ENCODE peak calls at places on chromosome 22, in four cellular contexts. Q is HCT116, H is SK-N-SH, U is HepG2. R is an unnamed sample.
A peak's percentile ranks its signal among the peaks of the same experiment; 100 is the strongest.

GRCh38 chr22:36048911-36049677 is 20.5 kb upstream of the RBFOX2 start:
- DNase-seq in H (no peak), U (no peak), Q (no peak), R (peak; percentile 60)

GRCh38 chr22:41782316-41782715 is 18.2 kb upstream of the CCDC134 start:
- DNase-seq in Q (no peak), H (no peak), U (no peak), R (no peak)

GRCh38 chr22:44782286-44782830 is 30.0 kb downstream of the ARHGAP8 start:
- DNase-seq in H (no peak), Q (no peak), U (no peak), R (no peak)

GRCh38 chr22:49976439-49977175 is 16.0 kb downstream of the PIM3 start:
- DNase-seq in U (no peak), H (peak; percentile 28), Q (no peak), R (no peak)

GRCh38 chr22:31106651-31107205 is 640 bp downstream of the SELENOM start:
- DNase-seq in U (no peak), H (no peak), Q (no peak), R (no peak)

GRCh38 chr22:25627271-25627848 is 62.9 kb downstream of the GRK3 start:
- DNase-seq in H (peak; percentile 43), U (no peak), Q (no peak), R (no peak)

GRCh38 chr22:42444060-42444904 is 12.1 kb upstream of the NFAM1 start:
- DNase-seq in H (peak; percentile 90), U (peak; percentile 34), Q (peak; percentile 67), R (peak; percentile 88)

GRCh38 chr22:32827061-32827602 is 25.6 kb downstream of the TIMP3 start:
- DNase-seq in Q (no peak), U (no peak), H (no peak), R (no peak)

GRCh38 chr22:36816635-36817428 is at the start of gene PVALB:
- DNase-seq in Q (no peak), H (peak; percentile 91), U (no peak), R (peak; percentile 27)

GRCh38 chr22:27032121-27032761 is 374.9 kb downstream of the MIAT start:
- DNase-seq in U (no peak), Q (no peak), H (peak; percentile 85), R (peak; percentile 5)

GRCh38 chr22:26735019-26735409 is 77.6 kb downstream of the MIAT start:
- DNase-seq in Q (no peak), U (no peak), H (no peak), R (no peak)

GRCh38 chr22:44667829-44668189 is 34.2 kb upstream of the PRR5 start:
- DNase-seq in Q (no peak), H (no peak), U (no peak), R (no peak)

GRCh38 chr22:49969751-49970527 is 9.4 kb downstream of the PIM3 start:
- DNase-seq in H (peak; percentile 21), Q (no peak), U (no peak), R (no peak)

GRCh38 chr22:50303848-50304527 is 3.5 kb downstream of the PLXNB2 start:
- DNase-seq in Q (no peak), U (peak; percentile 23), H (peak; percentile 63), R (no peak)

GRCh38 chr22:38317995-38318715 is 922 bp upstream of the CSNK1E start:
- DNase-seq in H (no peak), Q (peak; percentile 81), U (peak; percentile 77), R (peak; percentile 84)

GRCh38 chr22:49754674-49755590 is 72.7 kb downstream of the BRD1 start:
- DNase-seq in U (no peak), Q (no peak), H (peak; percentile 41), R (no peak)

GRCh38 chr22:20803696-20804324 is 29.9 kb downstream of the SERPIND1 start:
- DNase-seq in H (peak; percentile 71), U (peak; percentile 40), Q (peak; percentile 3), R (peak; percentile 84)
- TF ChIP-seq ELF1 in H (no peak), U (no peak), Q (no peak), R (no peak)

GRCh38 chr22:23655891-23656475 is 23.9 kb upstream of the DRICH1 start:
- DNase-seq in H (no peak), Q (no peak), U (no peak), R (no peak)

GRCh38 chr22:23649071-23649501 is 17.0 kb upstream of the DRICH1 start:
- DNase-seq in U (no peak), H (no peak), Q (no peak), R (no peak)

GRCh38 chr22:23652286-23652685 is 20.2 kb upstream of the DRICH1 start:
- DNase-seq in U (no peak), H (no peak), Q (no peak), R (no peak)

GRCh38 chr22:23651676-23652075 is 19.6 kb upstream of the DRICH1 start:
- DNase-seq in U (no peak), H (no peak), Q (no peak), R (no peak)

DNA sequence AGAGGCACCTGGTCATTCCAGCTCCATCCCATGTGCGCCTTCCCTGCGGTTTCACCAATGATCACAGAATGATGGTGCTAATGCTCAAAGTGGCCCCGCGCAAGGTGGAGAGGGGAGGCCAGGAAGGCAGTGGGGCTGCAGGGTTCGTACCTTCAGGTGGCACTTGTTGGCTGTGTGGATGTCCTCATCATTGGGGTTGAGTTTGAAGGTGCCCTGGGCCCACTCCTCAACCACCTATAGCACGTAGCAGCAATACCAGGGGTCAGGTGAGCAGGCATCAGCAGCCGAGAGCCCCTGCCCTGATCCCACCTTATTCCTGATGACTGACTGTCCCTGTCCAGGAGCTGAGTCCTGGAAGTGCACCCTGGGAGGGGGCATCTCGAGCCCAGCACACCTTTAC is 20.6 kb upstream of the DRICH1 start:
- DNase-seq in Q (no peak), U (no peak), H (no peak), R (no peak)
- TF ChIP-seq ELF1 in Q (no peak), U (no peak), H (no peak), R (no peak)

DNA sequence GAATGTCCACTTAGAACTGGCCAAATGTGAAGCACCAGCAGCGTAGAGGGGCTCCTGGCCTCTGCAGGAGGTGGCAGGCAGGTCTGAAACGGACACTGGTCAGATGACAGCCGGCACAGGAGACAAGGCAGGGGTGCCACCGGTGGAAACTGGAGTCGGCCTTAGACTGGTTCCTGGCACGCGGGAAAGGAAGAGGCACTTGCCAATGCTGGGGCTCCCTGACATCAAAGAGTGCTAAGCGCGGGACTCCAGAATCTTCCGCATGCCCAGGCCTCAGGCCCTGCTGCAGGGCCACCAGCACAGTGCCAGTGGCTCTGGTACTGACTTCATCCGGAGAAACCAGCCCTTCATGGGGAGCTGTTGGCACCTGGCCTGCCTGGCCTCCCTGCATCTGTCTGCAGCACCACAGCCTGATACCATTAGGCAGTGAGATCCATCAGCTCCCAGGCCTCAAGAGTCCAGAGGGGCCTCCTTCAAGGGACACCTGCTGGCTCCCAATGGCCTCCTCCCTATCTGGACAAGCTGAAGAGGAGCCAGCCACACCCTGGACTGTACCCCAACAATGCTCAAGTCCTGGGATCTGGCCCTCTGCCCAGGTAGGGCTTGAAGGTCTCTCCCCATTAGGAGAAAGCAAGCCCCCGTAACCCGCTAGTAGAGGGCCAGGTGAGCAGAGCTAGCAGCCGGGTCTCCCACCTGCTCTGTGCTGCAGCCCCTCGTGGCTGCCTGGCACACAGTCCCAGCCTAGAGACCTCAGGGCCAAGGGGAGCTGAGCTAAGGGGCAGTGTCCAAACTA is 29.7 kb upstream of the GNB1L start:
- DNase-seq in H (peak; percentile 31), U (no peak), Q (no peak), R (no peak)
- TF ChIP-seq ELF1 in H (no peak), U (no peak), Q (no peak), R (no peak)

GRCh38 chr22:29074276-29074625 is 1.4 kb downstream of the KREMEN1 start:
- DNase-seq in U (no peak), H (no peak), Q (no peak), R (no peak)
- TF ChIP-seq ELF1 in U (no peak), H (no peak), Q (no peak), R (no peak)

GRCh38 chr22:47565607-47566006 is 803.2 kb downstream of the TBC1D22A start:
- DNase-seq in H (no peak), U (no peak), Q (no peak), R (no peak)

GRCh38 chr22:47563406-47564157 is 801.1 kb downstream of the TBC1D22A start:
- DNase-seq in U (no peak), H (no peak), Q (no peak), R (no peak)

GRCh38 chr22:47564158-47564450 is 801.7 kb downstream of the TBC1D22A start:
- DNase-seq in Q (no peak), H (no peak), U (no peak), R (no peak)

GRCh38 chr22:47567126-47567730 is 804.8 kb downstream of the TBC1D22A start:
- DNase-seq in H (no peak), Q (no peak), U (no peak), R (no peak)

DNA sequence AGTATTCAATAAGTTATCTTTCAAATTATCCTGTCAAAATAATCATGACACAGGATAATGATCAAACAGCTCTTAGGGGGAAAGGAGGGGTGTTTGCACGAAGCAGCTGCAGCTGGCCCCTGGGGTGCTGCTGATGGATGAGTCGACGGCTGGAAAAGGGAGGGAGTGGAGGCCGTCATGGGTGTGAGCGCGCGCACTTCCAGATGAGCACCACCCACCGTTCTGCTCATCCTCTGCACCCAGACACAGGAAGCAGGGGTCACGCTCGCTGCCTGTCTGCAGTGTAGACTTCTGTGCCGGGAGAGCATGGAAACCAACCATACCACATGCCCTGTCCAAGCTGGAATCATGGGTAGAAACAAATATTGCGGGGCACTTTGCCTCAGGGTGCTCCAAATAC is 802.2 kb downstream of the TBC1D22A start:
- DNase-seq in H (peak; percentile 62), Q (no peak), U (no peak), R (no peak)
- TF ChIP-seq ELF1 in H (no peak), Q (no peak), U (no peak), R (no peak)